ENCODE peak calls at places on chromosomes 6 and 20, in four cellular contexts. F is neuronal stem cell, B is heart left ventricle, E is dorsolateral prefrontal cortex. X is an unnamed sample.

GRCh38 chr20:6718660-6719059 is 48.8 kb upstream of the BMP2 start:
- DNase-seq in F (no peak), B (no peak), E (no peak), X (no peak)

GRCh38 chr6:111377558-111378120 is 105.4 kb downstream of the REV3L start:
- DNase-seq in F (no peak), B (no peak), E (no peak), X (no peak)

GRCh38 chr6:99348220-99348822 is 1.2 kb downstream of the FAXC start:
- DNase-seq in F (no peak), B (no peak), E (no peak), X (no peak)

GRCh38 chr6:32046450-32047083 is 8.4 kb downstream of the CYP21A2 start:
- DNase-seq in F (peak), B (peak), E (no peak), X (peak)

GRCh38 chr6:151240861-151241642 is 1.3 kb downstream of the AKAP12 start:
- DNase-seq in F (peak), B (peak), E (peak), X (peak)

GRCh38 chr6:163962627-163963117 is 548.2 kb downstream of the QKI start:
- DNase-seq in F (no peak), B (peak), E (no peak), X (no peak)

GRCh38 chr6:105099371-105099770 is 80.4 kb downstream of the POPDC3 start:
- DNase-seq in F (no peak), B (no peak), E (no peak), X (peak)

GRCh38 chr6:153167907-153168306 is 36.8 kb upstream of the RGS17 start:
- DNase-seq in F (no peak), B (no peak), E (no peak), X (no peak)

GRCh38 chr6:106804238-106805016 is 170.1 kb downstream of the CD24 start:
- DNase-seq in F (no peak), B (no peak), E (no peak), X (no peak)

GRCh38 chr6:50862172-50862571 is 43.5 kb downstream of the TFAP2B start:
- DNase-seq in F (no peak), B (no peak), E (no peak), X (no peak)

GRCh38 chr20:5969348-5969935 is 19.0 kb downstream of the MCM8 start:
- DNase-seq in F (peak), B (no peak), E (no peak), X (no peak)

GRCh38 chr6:43120938-43121913 is 45.1 kb downstream of the PTK7 start:
- DNase-seq in F (no peak), B (peak), E (no peak), X (no peak)

GRCh38 chr6:38846844-38847243 is 131.7 kb downstream of the DNAH8 start:
- DNase-seq in F (no peak), B (no peak), E (no peak), X (no peak)

GRCh38 chr20:59472059-59472458 is 132.3 kb upstream of the PHACTR3 start:
- DNase-seq in F (no peak), B (no peak), E (no peak), X (no peak)

GRCh38 chr6:69349776-69350175 is 447.0 kb downstream of the LMBRD1 start:
- DNase-seq in F (no peak), B (peak), E (peak), X (peak)

GRCh38 chr6:30611150-30611855 is 5.7 kb downstream of the PPP1R10 start:
- DNase-seq in F (no peak), B (no peak), E (no peak), X (no peak)

GRCh38 chr20:25360631-25361286 is 29.9 kb downstream of the ABHD12 start:
- DNase-seq in F (no peak), B (no peak), E (no peak), X (peak)

GRCh38 chr6:150967381-150967780 is 101.9 kb downstream of the MTHFD1L start:
- DNase-seq in F (no peak), B (no peak), E (no peak), X (no peak)

GRCh38 chr20:44582321-44583025 is at the start of gene PKIG:
- DNase-seq in F (peak), B (peak), E (no peak), X (no peak)

DNA sequence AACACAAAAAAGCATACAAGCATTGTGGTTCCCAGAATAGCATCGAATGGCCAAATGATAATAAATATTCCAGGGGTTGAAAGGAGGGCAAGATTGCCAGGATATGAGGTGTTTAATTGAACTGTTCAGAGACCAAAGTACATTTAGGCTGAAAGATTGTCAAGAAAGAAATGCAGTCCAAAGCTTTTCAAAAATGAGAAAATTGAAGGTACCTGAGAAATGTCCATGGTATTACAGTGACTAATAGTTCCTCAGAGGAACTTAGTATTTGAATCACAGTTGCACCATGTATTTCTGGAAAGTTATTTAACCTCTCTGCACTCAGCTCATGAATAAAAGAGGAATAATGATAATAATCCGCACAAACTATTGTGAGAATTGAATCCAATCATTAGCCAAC is 144.1 kb upstream of the TENT5A start:
- DNase-seq in F (no peak), B (no peak), E (no peak), X (no peak)
- H3K27ac ChIP-seq in F (no peak), B (peak), E (no peak), X (no peak)

GRCh38 chr20:48017504-48017903 is 232.2 kb upstream of the SULF2 start:
- DNase-seq in F (no peak), B (no peak), E (no peak), X (no peak)
- H3K27ac ChIP-seq in F (no peak), B (no peak), E (no peak), X (no peak)

GRCh38 chr6:79543411-79543810 is 6.2 kb upstream of the LCA5 start:
- DNase-seq in F (no peak), B (no peak), E (no peak), X (no peak)
- H3K27ac ChIP-seq in F (no peak), B (no peak), E (peak), X (peak)

GRCh38 chr6:170095273-170095976 is 195.5 kb downstream of the DLL1 start:
- DNase-seq in F (no peak), B (peak), E (no peak), X (no peak)
- H3K27ac ChIP-seq in F (no peak), B (no peak), E (no peak), X (no peak)

DNA sequence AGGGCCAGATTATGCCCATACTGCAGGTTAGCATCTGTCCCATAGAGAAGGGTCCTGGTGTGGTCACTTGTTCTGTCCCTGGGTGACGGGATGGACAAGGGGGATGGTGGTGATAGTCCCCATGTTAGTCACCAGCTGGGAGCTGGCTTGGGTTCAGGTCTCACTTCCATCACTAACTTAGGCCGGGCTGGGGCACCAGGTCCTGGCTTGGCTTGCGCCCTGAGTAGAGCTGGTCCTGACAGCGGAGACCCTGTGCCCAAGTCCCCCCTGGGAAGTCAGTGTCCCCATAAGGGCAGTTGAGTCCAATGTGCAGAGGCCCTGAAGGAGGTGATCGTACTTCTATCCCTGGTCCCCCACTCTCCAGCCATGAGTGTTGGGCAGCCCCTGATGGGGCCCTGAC is 52.6 kb downstream of the ANKRD60 start:
- DNase-seq in F (no peak), B (no peak), E (no peak), X (no peak)
- H3K27ac ChIP-seq in F (no peak), B (peak), E (no peak), X (no peak)

X was measured in substantia nigra.